ENCODE peak calls at places on chromosomes 13 and 19, in four cellular contexts. V, G, Y and U are unnamed samples.
A peak's percentile ranks its signal among the peaks of the same experiment; 100 is the strongest.

GRCh38 chr19:50415661-50416033 is 3.1 kb upstream of the SPIB start:
- DNase-seq in G (no peak), V (no peak), Y (no peak), U (no peak)

GRCh38 chr13:33186851-33187250 is 98.7 kb downstream of the STARD13 start:
- DNase-seq in Y (peak; percentile 47), G (no peak), V (peak; percentile 94), U (peak; percentile 70)

GRCh38 chr13:108618233-108618632 is 11.2 kb upstream of the MYO16 start:
- DNase-seq in Y (peak; percentile 59), G (no peak), V (no peak), U (no peak)

GRCh38 chr19:50823389-50824042 is at the start of gene KLK1:
- DNase-seq in V (no peak), G (no peak), Y (no peak), U (no peak)

GRCh38 chr19:30009013-30009412 is 67.0 kb downstream of the URI1 start:
- DNase-seq in V (no peak), G (no peak), Y (no peak), U (no peak)

GRCh38 chr19:40735003-40735771 is 15.1 kb downstream of the ACTMAP start:
- DNase-seq in G (no peak), Y (no peak), V (no peak), U (no peak)

GRCh38 chr13:108437496-108437895 is 168.0 kb downstream of the TNFSF13B start:
- DNase-seq in V (peak; percentile 67), G (no peak), Y (no peak), U (peak; percentile 80)

GRCh38 chr19:43224855-43225253 is 19.4 kb upstream of the PSG4 start:
- DNase-seq in G (no peak), V (no peak), Y (no peak), U (no peak)

GRCh38 chr13:44191504-44192171 is 182.0 kb upstream of the SERP2 start:
- DNase-seq in V (peak; percentile 61), Y (peak; percentile 70), G (peak; percentile 2), U (peak; percentile 80)

GRCh38 chr19:55088021-55088451 is 12.4 kb downstream of the EPS8L1 start:
- DNase-seq in Y (peak; percentile 60), V (no peak), G (no peak), U (no peak)

GRCh38 chr13:98543380-98544104 is 33.4 kb downstream of the STK24 start:
- DNase-seq in G (no peak), Y (no peak), V (no peak), U (no peak)